ENCODE peak calls at places on chromosomes 5 and 9, in seven cellular contexts. One of them, this sample, is unnamed.

GRCh38 chr5:15646351-15646750 is 146.4 kb downstream of the FBXL7 start:
- DNase-seq in trophoblast cell: no peak
- DNase-seq in H9: no peak
- DNase-seq in mesendoderm: no peak
- DNase-seq in IMR-90: no peak
- DNase-seq in mesenchymal stem cell: no peak
- DNase-seq in neuronal stem cell: no peak
- DNase-seq in this sample: no peak

GRCh38 chr5:132012385-132013005 is 1.0 kb upstream of the ACSL6 start:
- DNase-seq in trophoblast cell: peak
- DNase-seq in neuronal stem cell: peak
- DNase-seq in mesenchymal stem cell: peak
- DNase-seq in mesendoderm: peak
- DNase-seq in IMR-90: peak
- DNase-seq in H9: peak
- DNase-seq in this sample: no peak

GRCh38 chr9:3241290-3241689 is 284.5 kb downstream of the RFX3 start:
- DNase-seq in neuronal stem cell: no peak
- DNase-seq in mesendoderm: peak
- DNase-seq in H9: peak
- DNase-seq in mesenchymal stem cell: peak
- DNase-seq in IMR-90: no peak
- DNase-seq in trophoblast cell: no peak
- DNase-seq in this sample: no peak

GRCh38 chr9:101582593-101582992 is 12.2 kb downstream of the PPP3R2 start:
- DNase-seq in mesendoderm: no peak
- DNase-seq in IMR-90: peak
- DNase-seq in H9: no peak
- DNase-seq in trophoblast cell: no peak
- DNase-seq in neuronal stem cell: no peak
- DNase-seq in mesenchymal stem cell: peak
- DNase-seq in this sample: no peak

GRCh38 chr9:135152608-135153337 is 65.3 kb downstream of the OLFM1 start:
- DNase-seq in mesenchymal stem cell: no peak
- DNase-seq in IMR-90: no peak
- DNase-seq in neuronal stem cell: no peak
- DNase-seq in mesendoderm: peak
- DNase-seq in trophoblast cell: no peak
- DNase-seq in H9: peak
- DNase-seq in this sample: peak

GRCh38 chr5:73370620-73371583 is 77.7 kb downstream of the FOXD1 start:
- DNase-seq in IMR-90: peak
- DNase-seq in trophoblast cell: peak
- DNase-seq in neuronal stem cell: no peak
- DNase-seq in mesenchymal stem cell: peak
- DNase-seq in H9: no peak
- DNase-seq in mesendoderm: peak
- DNase-seq in this sample: no peak

GRCh38 chr9:124675261-124676158 is 95.6 kb downstream of the NR6A1 start:
- DNase-seq in mesendoderm: no peak
- DNase-seq in H9: no peak
- DNase-seq in IMR-90: no peak
- DNase-seq in trophoblast cell: no peak
- DNase-seq in neuronal stem cell: no peak
- DNase-seq in mesenchymal stem cell: no peak
- DNase-seq in this sample: no peak

GRCh38 chr5:143985832-143986485 is 174.0 kb downstream of the HMHB1 start:
- DNase-seq in trophoblast cell: no peak
- DNase-seq in mesenchymal stem cell: peak
- DNase-seq in H9: no peak
- DNase-seq in neuronal stem cell: no peak
- DNase-seq in mesendoderm: peak
- DNase-seq in IMR-90: peak
- DNase-seq in this sample: no peak

GRCh38 chr5:56808211-56808610 is 7.1 kb upstream of the MAP3K1 start:
- DNase-seq in H9: no peak
- DNase-seq in mesenchymal stem cell: no peak
- DNase-seq in neuronal stem cell: no peak
- DNase-seq in mesendoderm: no peak
- DNase-seq in IMR-90: no peak
- DNase-seq in trophoblast cell: peak
- DNase-seq in this sample: no peak

GRCh38 chr5:32996336-32996735 is 285.2 kb downstream of the NPR3 start:
- DNase-seq in neuronal stem cell: no peak
- DNase-seq in trophoblast cell: no peak
- DNase-seq in H9: no peak
- DNase-seq in IMR-90: no peak
- DNase-seq in mesendoderm: no peak
- DNase-seq in mesenchymal stem cell: no peak
- DNase-seq in this sample: no peak

GRCh38 chr5:123819818-123820217 is 307.8 kb downstream of the CSNK1G3 start:
- DNase-seq in neuronal stem cell: no peak
- DNase-seq in mesendoderm: no peak
- DNase-seq in H9: no peak
- DNase-seq in mesenchymal stem cell: peak
- DNase-seq in trophoblast cell: peak
- DNase-seq in IMR-90: peak
- DNase-seq in this sample: no peak

GRCh38 chr5:146825033-146825432 is 53.5 kb downstream of the PPP2R2B start:
- DNase-seq in mesendoderm: peak
- DNase-seq in trophoblast cell: peak
- DNase-seq in neuronal stem cell: peak
- DNase-seq in H9: peak
- DNase-seq in mesenchymal stem cell: peak
- DNase-seq in IMR-90: peak
- DNase-seq in this sample: peak

GRCh38 chr5:134533115-134533815 is 7.8 kb downstream of the JADE2 start:
- DNase-seq in neuronal stem cell: no peak
- DNase-seq in trophoblast cell: no peak
- DNase-seq in H9: no peak
- DNase-seq in mesendoderm: peak
- DNase-seq in mesenchymal stem cell: no peak
- DNase-seq in IMR-90: no peak
- DNase-seq in this sample: no peak

GRCh38 chr9:14251146-14252071 is 62.5 kb downstream of the NFIB start:
- DNase-seq in neuronal stem cell: no peak
- DNase-seq in trophoblast cell: peak
- DNase-seq in mesendoderm: peak
- DNase-seq in mesenchymal stem cell: peak
- DNase-seq in IMR-90: peak
- DNase-seq in H9: no peak
- DNase-seq in this sample: no peak

GRCh38 chr9:130692365-130692764 is 1.2 kb upstream of the EXOSC2 start:
- DNase-seq in H9: peak
- DNase-seq in mesendoderm: peak
- DNase-seq in IMR-90: no peak
- DNase-seq in neuronal stem cell: peak
- DNase-seq in mesenchymal stem cell: peak
- DNase-seq in trophoblast cell: peak
- DNase-seq in this sample: peak

GRCh38 chr5:134247411-134247810 is 21.5 kb upstream of the PPP2CA start:
- DNase-seq in IMR-90: peak
- DNase-seq in neuronal stem cell: no peak
- DNase-seq in trophoblast cell: peak
- DNase-seq in H9: no peak
- DNase-seq in mesendoderm: peak
- DNase-seq in mesenchymal stem cell: peak
- DNase-seq in this sample: no peak

GRCh38 chr5:73763300-73764032 is 137.5 kb downstream of the ARHGEF28 start:
- DNase-seq in IMR-90: no peak
- DNase-seq in mesenchymal stem cell: peak
- DNase-seq in neuronal stem cell: no peak
- DNase-seq in mesendoderm: no peak
- DNase-seq in trophoblast cell: peak
- DNase-seq in H9: no peak
- DNase-seq in this sample: no peak

GRCh38 chr9:131959056-131959455 is 120.6 kb downstream of the MED27 start:
- DNase-seq in mesendoderm: no peak
- DNase-seq in H9: no peak
- DNase-seq in mesenchymal stem cell: no peak
- DNase-seq in neuronal stem cell: no peak
- DNase-seq in trophoblast cell: no peak
- DNase-seq in IMR-90: no peak
- DNase-seq in this sample: no peak

GRCh38 chr9:33750307-33750838 is 45.0 kb upstream of the PRSS3 start:
- DNase-seq in H9: no peak
- DNase-seq in neuronal stem cell: no peak
- DNase-seq in mesenchymal stem cell: no peak
- DNase-seq in IMR-90: peak
- DNase-seq in mesendoderm: no peak
- DNase-seq in trophoblast cell: no peak
- DNase-seq in this sample: no peak

GRCh38 chr9:35923927-35924763 is 14.9 kb downstream of the SPAAR start:
- DNase-seq in IMR-90: peak
- DNase-seq in mesendoderm: no peak
- DNase-seq in neuronal stem cell: no peak
- DNase-seq in H9: no peak
- DNase-seq in mesenchymal stem cell: peak
- DNase-seq in trophoblast cell: peak
- DNase-seq in this sample: no peak

GRCh38 chr5:178699854-178700253 is 30.6 kb downstream of the ZNF354A start:
- DNase-seq in trophoblast cell: peak
- DNase-seq in H9: no peak
- DNase-seq in IMR-90: no peak
- DNase-seq in mesenchymal stem cell: no peak
- DNase-seq in mesendoderm: no peak
- DNase-seq in neuronal stem cell: no peak
- DNase-seq in this sample: no peak
- H3K23ac ChIP-seq in trophoblast cell: no peak
- H3K23ac ChIP-seq in H9: no peak
- H3K23ac ChIP-seq in IMR-90: no peak
- H3K23ac ChIP-seq in mesenchymal stem cell: no peak
- H3K23ac ChIP-seq in mesendoderm: no peak
- H3K23ac ChIP-seq in neuronal stem cell: no peak
- H3K23ac ChIP-seq in this sample: no peak

GRCh38 chr5:80369521-80369920 is 38.3 kb upstream of the ZFYVE16 start:
- DNase-seq in H9: no peak
- DNase-seq in trophoblast cell: no peak
- DNase-seq in mesendoderm: no peak
- DNase-seq in mesenchymal stem cell: no peak
- DNase-seq in neuronal stem cell: no peak
- DNase-seq in IMR-90: no peak
- DNase-seq in this sample: no peak

GRCh38 chr5:80360914-80361444 is 41.2 kb downstream of the SPZ1 start:
- DNase-seq in H9: no peak
- DNase-seq in trophoblast cell: no peak
- DNase-seq in mesenchymal stem cell: no peak
- DNase-seq in IMR-90: no peak
- DNase-seq in mesendoderm: no peak
- DNase-seq in neuronal stem cell: no peak
- DNase-seq in this sample: no peak

GRCh38 chr5:80370394-80370793 is 37.5 kb upstream of the ZFYVE16 start:
- DNase-seq in neuronal stem cell: no peak
- DNase-seq in H9: no peak
- DNase-seq in trophoblast cell: no peak
- DNase-seq in mesendoderm: no peak
- DNase-seq in IMR-90: no peak
- DNase-seq in mesenchymal stem cell: no peak
- DNase-seq in this sample: no peak

GRCh38 chr5:80368666-80369270 is 39.1 kb upstream of the ZFYVE16 start:
- DNase-seq in neuronal stem cell: no peak
- DNase-seq in mesendoderm: no peak
- DNase-seq in IMR-90: no peak
- DNase-seq in trophoblast cell: no peak
- DNase-seq in H9: no peak
- DNase-seq in mesenchymal stem cell: no peak
- DNase-seq in this sample: no peak

GRCh38 chr5:80364892-80365291 is 43.0 kb upstream of the ZFYVE16 start:
- DNase-seq in neuronal stem cell: no peak
- DNase-seq in mesendoderm: no peak
- DNase-seq in H9: no peak
- DNase-seq in trophoblast cell: no peak
- DNase-seq in mesenchymal stem cell: no peak
- DNase-seq in IMR-90: no peak
- DNase-seq in this sample: no peak
- H3K23ac ChIP-seq in neuronal stem cell: no peak
- H3K23ac ChIP-seq in mesendoderm: no peak
- H3K23ac ChIP-seq in H9: no peak
- H3K23ac ChIP-seq in trophoblast cell: no peak
- H3K23ac ChIP-seq in mesenchymal stem cell: no peak
- H3K23ac ChIP-seq in IMR-90: no peak
- H3K23ac ChIP-seq in this sample: no peak

GRCh38 chr5:126540631-126541030 is 54.4 kb downstream of the ALDH7A1 start:
- DNase-seq in trophoblast cell: no peak
- DNase-seq in H9: no peak
- DNase-seq in mesendoderm: no peak
- DNase-seq in mesenchymal stem cell: no peak
- DNase-seq in neuronal stem cell: no peak
- DNase-seq in IMR-90: no peak
- DNase-seq in this sample: peak
- H3K23ac ChIP-seq in trophoblast cell: no peak
- H3K23ac ChIP-seq in H9: no peak
- H3K23ac ChIP-seq in mesendoderm: no peak
- H3K23ac ChIP-seq in mesenchymal stem cell: no peak
- H3K23ac ChIP-seq in neuronal stem cell: no peak
- H3K23ac ChIP-seq in IMR-90: no peak
- H3K23ac ChIP-seq in this sample: no peak

GRCh38 chr5:1166370-1166769 is 35.0 kb upstream of the SLC6A19 start:
- DNase-seq in neuronal stem cell: no peak
- DNase-seq in mesenchymal stem cell: no peak
- DNase-seq in mesendoderm: no peak
- DNase-seq in trophoblast cell: no peak
- DNase-seq in IMR-90: no peak
- DNase-seq in H9: no peak
- DNase-seq in this sample: no peak
- H3K23ac ChIP-seq in neuronal stem cell: no peak
- H3K23ac ChIP-seq in mesenchymal stem cell: no peak
- H3K23ac ChIP-seq in mesendoderm: no peak
- H3K23ac ChIP-seq in trophoblast cell: no peak
- H3K23ac ChIP-seq in IMR-90: no peak
- H3K23ac ChIP-seq in H9: no peak
- H3K23ac ChIP-seq in this sample: no peak

GRCh38 chr5:109990723-109991359 is 301.1 kb downstream of the MAN2A1 start:
- DNase-seq in trophoblast cell: no peak
- DNase-seq in H9: no peak
- DNase-seq in mesendoderm: no peak
- DNase-seq in neuronal stem cell: no peak
- DNase-seq in mesenchymal stem cell: no peak
- DNase-seq in IMR-90: no peak
- DNase-seq in this sample: no peak
- H3K23ac ChIP-seq in trophoblast cell: no peak
- H3K23ac ChIP-seq in H9: no peak
- H3K23ac ChIP-seq in mesendoderm: no peak
- H3K23ac ChIP-seq in neuronal stem cell: no peak
- H3K23ac ChIP-seq in mesenchymal stem cell: no peak
- H3K23ac ChIP-seq in IMR-90: no peak
- H3K23ac ChIP-seq in this sample: no peak

GRCh38 chr5:167513383-167513782 is 778.1 kb upstream of the WWC1 start:
- DNase-seq in mesenchymal stem cell: no peak
- DNase-seq in mesendoderm: no peak
- DNase-seq in IMR-90: no peak
- DNase-seq in trophoblast cell: no peak
- DNase-seq in H9: no peak
- DNase-seq in neuronal stem cell: no peak
- DNase-seq in this sample: no peak
- H3K23ac ChIP-seq in mesenchymal stem cell: no peak
- H3K23ac ChIP-seq in mesendoderm: no peak
- H3K23ac ChIP-seq in IMR-90: no peak
- H3K23ac ChIP-seq in trophoblast cell: no peak
- H3K23ac ChIP-seq in H9: no peak
- H3K23ac ChIP-seq in neuronal stem cell: no peak
- H3K23ac ChIP-seq in this sample: no peak